ENCODE peak calls at places on chromosomes 13 and 19, in six cellular contexts. L is Caco-2, P is GM23248, N is left ventricle myocardium inferior, Q is BE2C, Y is aorta. F is an unnamed sample. For H3K4me1, the result is how much of the 10 kb centered on the place peaks cover.

GRCh38 chr19:1261512-1261862 is 7.6 kb upstream of the CIRBP start:
- DNase-seq in Y (no peak), P (peak), N (no peak), Q (no peak), L (no peak), F (no peak)

GRCh38 chr13:34364633-34365032 is 546.7 kb downstream of the RFC3 start:
- DNase-seq in P (peak), N (no peak), L (no peak), Q (no peak), Y (no peak), F (no peak)

GRCh38 chr13:29319451-29319850 is 276.0 kb downstream of the SLC7A1 start:
- DNase-seq in L (no peak), Y (no peak), P (no peak), Q (no peak), N (no peak), F (no peak)

GRCh38 chr19:7788178-7788932 is 25.3 kb downstream of the CLEC4M start:
- DNase-seq in P (no peak), L (no peak), Y (no peak), Q (no peak), N (no peak), F (no peak)

GRCh38 chr19:9848060-9848459 is 12.9 kb downstream of the PIN1 start:
- DNase-seq in L (no peak), Y (no peak), Q (peak), N (no peak), P (no peak), F (no peak)

GRCh38 chr13:98228661-98229349 is 51.7 kb upstream of the RNF113B start:
- DNase-seq in P (peak), Q (no peak), N (no peak), L (no peak), Y (no peak), F (no peak)

GRCh38 chr13:22423261-22423660 is 752.4 kb downstream of the FGF9 start:
- DNase-seq in L (no peak), Y (no peak), N (no peak), Q (no peak), P (no peak), F (no peak)

GRCh38 chr13:79404361-79404760 is 1.7 kb downstream of the RBM26 start:
- DNase-seq in L (no peak), Y (no peak), P (no peak), N (no peak), Q (no peak), F (no peak)

DNA sequence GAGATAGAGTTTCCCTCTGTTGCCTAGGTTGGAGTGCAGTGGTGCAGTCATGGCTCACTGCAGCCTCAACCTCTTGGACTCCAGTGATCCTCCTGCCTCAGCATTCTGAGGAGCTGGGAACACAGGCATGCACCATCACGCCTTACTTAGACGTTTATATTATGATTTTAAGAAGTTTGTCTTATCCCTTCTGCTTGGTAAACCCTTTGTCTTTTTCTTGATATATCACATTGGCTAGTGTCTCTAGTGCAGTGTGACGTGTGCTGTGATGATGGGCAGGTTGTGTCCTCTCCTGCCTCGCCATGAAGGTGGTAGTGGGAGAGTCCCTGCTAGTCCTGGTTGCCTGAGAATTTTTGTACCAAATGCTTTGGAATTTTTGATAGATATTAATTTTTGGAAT is 93.9 kb downstream of the KDM4B start:
- DNase-seq in L (no peak), N (no peak), P (no peak), Q (no peak), Y (no peak), F (no peak)
- H3K4me1 ChIP-seq in L (under half), N (under half), P (under half), Q (under half), Y (under half), F (under half)

GRCh38 chr13:33279898-33280549 is 5.5 kb downstream of the STARD13 start:
- DNase-seq in N (no peak), L (no peak), P (peak), Y (no peak), Q (no peak), F (no peak)
- H3K4me1 ChIP-seq in N (half or more), L (under half), P (half or more), Y (under half), Q (under half), F (under half)

DNA sequence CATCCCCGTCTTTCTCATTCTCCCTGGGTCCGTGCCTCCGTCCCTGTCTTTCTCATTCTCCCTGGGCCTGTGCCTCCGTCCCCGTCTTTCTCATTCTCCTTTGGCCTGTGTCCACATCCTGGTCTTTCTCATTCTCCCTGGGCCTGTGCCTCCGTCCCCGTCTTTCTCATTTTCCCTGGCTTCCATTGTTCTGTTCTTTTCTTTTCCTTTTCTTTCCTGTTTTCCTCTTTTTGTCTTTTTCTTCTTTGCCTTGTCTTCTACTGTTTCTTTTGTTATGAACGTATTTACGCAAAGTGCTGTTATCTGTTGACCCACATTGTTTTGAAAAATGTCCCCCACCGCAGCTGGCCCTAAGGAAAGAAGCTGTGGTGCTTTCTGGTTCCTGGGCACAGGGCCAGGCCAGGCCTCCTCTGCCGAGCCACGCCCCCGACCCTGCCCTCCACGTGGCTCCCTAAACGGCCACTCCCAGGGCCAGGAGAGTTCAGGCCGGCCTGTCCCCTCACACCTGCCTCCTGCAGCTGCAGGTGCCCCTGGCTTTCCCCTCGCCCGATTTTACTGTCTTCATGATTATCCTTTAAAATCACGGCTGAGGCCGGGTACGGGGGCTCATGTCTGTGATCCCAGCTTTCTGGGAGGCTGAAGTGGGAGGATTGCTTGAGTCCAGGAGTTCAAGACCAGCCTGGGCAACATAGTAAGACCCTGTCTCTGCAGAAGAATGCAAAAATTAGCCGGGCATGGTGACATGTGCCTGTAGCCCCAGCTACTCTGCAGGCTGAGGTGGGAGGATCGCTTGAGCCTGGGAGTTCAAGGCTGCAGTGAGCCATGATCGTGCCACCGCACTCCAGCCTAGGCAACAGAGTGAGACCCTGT is 14.0 kb upstream of the TMPRSS9 start:
- DNase-seq in N (peak), L (no peak), Y (no peak), P (peak), Q (peak), F (no peak)
- H3K4me1 ChIP-seq in N (under half), L (under half), Y (under half), P (under half), Q (under half), F (under half)

GRCh38 chr13:114115191-114115671 is 17.2 kb downstream of the RASA3 start:
- DNase-seq in N (no peak), Q (peak), Y (peak), L (peak), P (peak), F (no peak)

GRCh38 chr13:114113961-114114360 is 18.5 kb downstream of the RASA3 start:
- DNase-seq in N (no peak), L (peak), Q (no peak), P (no peak), Y (peak), F (no peak)

GRCh38 chr13:114111577-114111976 is 20.8 kb downstream of the RASA3 start:
- DNase-seq in Y (no peak), Q (no peak), N (no peak), P (peak), L (peak), F (no peak)

GRCh38 chr13:114112231-114112825 is 20.1 kb downstream of the RASA3 start:
- DNase-seq in L (peak), Q (no peak), Y (peak), N (no peak), P (no peak), F (no peak)

GRCh38 chr13:114112826-114113322 is 19.5 kb downstream of the RASA3 start:
- DNase-seq in Y (peak), L (peak), P (no peak), N (no peak), Q (no peak), F (no peak)
- H3K4me1 ChIP-seq in Y (under half), L (under half), P (under half), N (under half), Q (under half), F (under half)

DNA sequence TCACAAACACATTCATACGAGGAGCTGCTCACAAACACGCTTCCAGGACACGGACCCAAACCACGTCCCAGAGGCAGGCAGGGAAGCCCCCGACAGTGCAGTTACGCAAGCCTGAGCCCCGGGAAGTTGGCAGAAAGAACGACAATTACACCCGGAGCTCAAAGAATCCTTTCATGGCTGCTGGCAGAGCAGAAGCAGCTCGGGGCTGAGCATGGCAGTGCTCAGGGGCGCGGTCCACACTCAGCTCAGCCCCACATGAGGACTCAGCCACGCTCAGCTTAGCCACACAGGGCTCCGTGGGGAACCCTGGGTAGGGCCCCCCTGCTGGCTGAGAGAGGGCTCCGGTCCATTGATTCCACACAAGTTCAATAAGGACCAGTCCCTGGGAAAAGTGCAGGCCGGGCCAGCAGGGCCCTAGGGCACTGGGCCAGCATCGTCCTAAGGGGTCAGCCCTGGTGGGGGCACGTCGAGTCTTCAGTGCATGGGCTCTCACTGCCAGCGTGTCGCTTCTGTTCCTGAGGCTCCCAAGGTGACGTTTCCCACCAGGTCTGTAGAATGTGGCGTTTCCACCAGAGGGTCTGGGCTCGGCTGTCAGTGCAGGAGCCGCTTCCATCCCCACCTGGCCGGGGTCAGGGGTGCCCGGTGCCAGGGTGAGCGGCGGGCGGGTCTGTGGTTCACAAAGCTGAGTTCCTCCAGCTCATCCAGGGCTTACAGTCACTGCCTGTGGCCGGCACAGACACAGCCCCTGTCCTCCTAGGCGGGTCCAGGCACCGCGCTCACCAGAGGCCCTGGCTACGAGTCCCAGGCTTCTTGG is 23.1 kb downstream of the GAS6 start:
- DNase-seq in N (peak), Q (no peak), P (no peak), L (no peak), Y (peak), F (no peak)
- H3K4me1 ChIP-seq in N (half or more), Q (under half), P (under half), L (under half), Y (under half), F (half or more)

F was measured in heart right ventricle.